ENCODE peak calls at places on chromosomes 1 and 21, in five cellular contexts. U is HT-29, Q is nephron progenitor cell, J is psoas muscle, F is tibial nerve. D is an unnamed sample.

GRCh38 chr1:71074681-71075080 is 6.2 kb downstream of the ZRANB2 start:
- DNase-seq in U (no peak), Q (no peak), J (no peak), F (no peak), D (no peak)

GRCh38 chr1:220281159-220281574 is 8.9 kb upstream of the RAB3GAP2 start:
- DNase-seq in U (peak; percentile 50), Q (no peak), J (no peak), F (no peak), D (peak; percentile 38)

GRCh38 chr1:7478142-7478796 is 292.8 kb upstream of the VAMP3 start:
- DNase-seq in U (no peak), Q (no peak), J (no peak), F (no peak), D (no peak)

GRCh38 chr1:160251687-160252526 is 10.4 kb downstream of the DCAF8 start:
- DNase-seq in U (peak; percentile 79), Q (peak; percentile 53), J (peak; percentile 74), F (peak; percentile 72), D (peak; percentile 70)

GRCh38 chr1:109283748-109284600 is 1.0 kb upstream of the PSRC1 start:
- DNase-seq in U (no peak), Q (no peak), J (no peak), F (no peak), D (no peak)

GRCh38 chr1:217953922-217954321 is 322.8 kb downstream of the SPATA17 start:
- DNase-seq in U (peak; percentile 18), Q (no peak), J (no peak), F (no peak), D (no peak)

GRCh38 chr1:31372051-31372450 is 825 bp downstream of the FABP3 start:
- DNase-seq in U (no peak), Q (no peak), J (no peak), F (no peak), D (no peak)

GRCh38 chr1:225329041-225329440 is 98.8 kb downstream of the LBR start:
- DNase-seq in U (no peak), Q (no peak), J (no peak), F (no peak), D (no peak)

GRCh38 chr1:171299342-171299741 is 14.6 kb upstream of the FMO4 start:
- DNase-seq in U (no peak), Q (no peak), J (no peak), F (no peak), D (no peak)

GRCh38 chr1:235918032-235918431 is 51.3 kb upstream of the LYST start:
- DNase-seq in U (no peak), Q (no peak), J (no peak), F (no peak), D (no peak)

GRCh38 chr1:12703821-12704451 is 12.0 kb upstream of the AADACL3 start:
- DNase-seq in U (no peak), Q (no peak), J (no peak), F (no peak), D (no peak)

GRCh38 chr21:35020446-35020845 is 28.7 kb downstream of the RUNX1 start:
- DNase-seq in U (no peak), Q (no peak), J (no peak), F (no peak), D (no peak)

GRCh38 chr1:231927431-231927830 is 300.8 kb downstream of the DISC1 start:
- DNase-seq in U (no peak), Q (no peak), J (no peak), F (no peak), D (no peak)

GRCh38 chr1:236808564-236809130 is 13.6 kb downstream of the MTR start:
- DNase-seq in U (peak; percentile 75), Q (no peak), J (no peak), F (no peak), D (no peak)

GRCh38 chr1:190022709-190023108 is 455.0 kb downstream of the BRINP3 start:
- DNase-seq in U (peak; percentile 44), Q (no peak), J (no peak), F (no peak), D (no peak)

GRCh38 chr1:119740886-119741780 is 27.6 kb downstream of the HMGCS2 start:
- DNase-seq in U (no peak), Q (peak; percentile 20), J (no peak), F (no peak), D (no peak)

GRCh38 chr1:104488296-104489015 is 738.8 kb downstream of the AMY1C start:
- DNase-seq in U (no peak), Q (no peak), J (no peak), F (no peak), D (peak; percentile 46)

GRCh38 chr1:41404308-41404755 is 43.1 kb downstream of the FOXO6 start:
- DNase-seq in U (no peak), Q (peak; percentile 45), J (no peak), F (no peak), D (no peak)

GRCh38 chr1:240503558-240503957 is 108.4 kb downstream of the GREM2 start:
- DNase-seq in U (no peak), Q (no peak), J (no peak), F (no peak), D (no peak)

GRCh38 chr1:209064850-209065249 is 518.7 kb upstream of the CAMK1G start:
- DNase-seq in U (no peak), Q (no peak), J (no peak), F (no peak), D (no peak)

GRCh38 chr1:238954865-238955264 is 431.5 kb upstream of the CHRM3 start:
- DNase-seq in U (no peak), Q (no peak), J (no peak), F (no peak), D (no peak)

GRCh38 chr1:243428617-243429342 is 172.9 kb downstream of the SDCCAG8 start:
- DNase-seq in U (no peak), Q (no peak), J (no peak), F (no peak), D (no peak)

GRCh38 chr1:12356004-12356890 is 126.4 kb downstream of the VPS13D start:
- DNase-seq in U (no peak), Q (no peak), J (no peak), F (no peak), D (no peak)

GRCh38 chr1:202130275-202130646 is 7.5 kb downstream of the GPR37L1 start:
- DNase-seq in U (no peak), Q (no peak), J (no peak), F (no peak), D (no peak)

GRCh38 chr1:147585640-147586383 is 44.5 kb downstream of the BCL9 start:
- DNase-seq in U (no peak), Q (no peak), J (no peak), F (no peak), D (no peak)

D was measured in NT2/D1.